ENCODE peak calls at places on chromosomes 7 and 10, in ten cellular contexts. P is stomach, T is H1, H is K562, S is tibial nerve, E is ovary, M is esophagus muscularis mucosa, J is HepG2, K is A549, O is SK-N-SH. L is an unnamed sample.
A peak's percentile ranks its signal among the peaks of the same experiment; 100 is the strongest.

GRCh38 chr10:124802313-124802675 is 675 bp downstream of the ABRAXAS2 start:
- DNase-seq in P (no peak), T (no peak), H (peak; percentile 8), S (no peak), E (no peak), M (no peak), J (no peak), K (no peak), O (no peak), L (no peak)

GRCh38 chr7:92835140-92835850 is 1.1 kb downstream of the CDK6 start:
- DNase-seq in P (peak; percentile 65), T (no peak), H (peak; percentile 72), S (peak; percentile 49), E (peak; percentile 40), M (no peak), J (peak; percentile 87), K (peak; percentile 48), O (peak; percentile 66), L (peak; percentile 88)

GRCh38 chr10:71888623-71889387 is 37.8 kb upstream of the PSAP start:
- DNase-seq in P (peak; percentile 65), T (peak; percentile 5), H (peak; percentile 76), S (peak; percentile 87), E (peak; percentile 88), M (peak; percentile 97), J (no peak), K (peak; percentile 72), O (peak; percentile 85), L (peak; percentile 80)

GRCh38 chr10:28077889-28078288 is 79.0 kb upstream of the ODAD2 start:
- DNase-seq in P (no peak), T (no peak), H (no peak), S (no peak), E (no peak), M (no peak), J (no peak), K (no peak), O (no peak), L (no peak)

GRCh38 chr10:42984761-42985325 is 92.0 kb upstream of the RET start:
- DNase-seq in P (peak; percentile 18), T (no peak), H (no peak), S (no peak), E (peak; percentile 3), M (peak; percentile 83), J (no peak), K (no peak), O (no peak), L (no peak)

GRCh38 chr10:79397575-79398303 is 47.7 kb downstream of the ZCCHC24 start:
- DNase-seq in P (no peak), T (no peak), H (no peak), S (no peak), E (no peak), M (no peak), J (no peak), K (no peak), O (peak; percentile 72), L (peak; percentile 76)

GRCh38 chr10:48655426-48656240 is 29.0 kb upstream of the WDFY4 start:
- DNase-seq in P (peak; percentile 77), T (no peak), H (no peak), S (peak; percentile 26), E (peak; percentile 75), M (peak; percentile 93), J (no peak), K (peak; percentile 33), O (peak; percentile 71), L (peak; percentile 92)

GRCh38 chr7:2037301-2037804 is 195.4 kb downstream of the MAD1L1 start:
- DNase-seq in P (no peak), T (no peak), H (no peak), S (no peak), E (no peak), M (no peak), J (no peak), K (no peak), O (peak; percentile 10), L (no peak)

GRCh38 chr7:66839814-66840213 is 81.2 kb upstream of the TMEM248 start:
- DNase-seq in P (no peak), T (no peak), H (no peak), S (no peak), E (no peak), M (no peak), J (no peak), K (no peak), O (no peak), L (peak; percentile 77)

GRCh38 chr7:66837661-66838060 is 83.4 kb upstream of the TMEM248 start:
- DNase-seq in P (no peak), T (no peak), H (no peak), S (no peak), E (no peak), M (no peak), J (no peak), K (no peak), O (no peak), L (no peak)

GRCh38 chr7:66840316-66840715 is 80.7 kb upstream of the TMEM248 start:
- DNase-seq in P (no peak), T (no peak), H (no peak), S (no peak), E (no peak), M (no peak), J (no peak), K (no peak), O (no peak), L (no peak)

GRCh38 chr7:66832531-66833351 is 88.3 kb upstream of the TMEM248 start:
- DNase-seq in P (no peak), T (no peak), H (no peak), S (no peak), E (no peak), M (no peak), J (no peak), K (no peak), O (no peak), L (no peak)

GRCh38 chr7:66837007-66837406 is 84.0 kb upstream of the TMEM248 start:
- DNase-seq in P (peak; percentile 46), T (peak; percentile 50), H (peak; percentile 38), S (no peak), E (no peak), M (no peak), J (peak; percentile 61), K (no peak), O (no peak), L (peak; percentile 28)
- TF ChIP-seq CTCF in P (no peak), T (peak; percentile 72), H (peak; percentile 78), S (no peak), E (no peak), M (no peak), J (peak; percentile 86), K (peak; percentile 41), O (peak; percentile 54), L (no peak)

DNA sequence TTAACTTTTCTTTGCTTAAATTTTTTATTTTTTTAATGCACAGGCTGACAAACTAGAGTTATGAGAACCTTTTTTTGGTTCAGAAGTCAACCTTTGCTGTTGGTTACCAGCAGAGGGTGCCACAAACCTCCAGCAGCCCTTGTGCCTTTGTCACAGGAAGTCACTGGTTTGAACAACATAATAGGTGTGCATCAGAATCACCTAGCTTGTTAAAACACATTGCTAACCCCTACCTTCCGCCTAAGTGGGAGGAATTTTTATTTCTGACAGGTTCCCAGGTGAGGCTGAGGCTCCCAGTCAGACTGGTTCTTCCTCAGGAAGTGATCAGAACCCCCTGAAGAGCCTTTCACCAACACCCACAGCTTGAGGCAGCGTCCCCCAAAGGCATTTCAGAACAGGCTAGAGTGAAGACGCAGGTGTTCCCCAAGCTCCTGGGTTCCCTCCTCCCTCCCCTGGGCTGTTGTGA is 22.6 kb upstream of the VDAC2 start:
- DNase-seq in P (peak; percentile 64), T (peak; percentile 56), H (peak; percentile 70), S (no peak), E (no peak), M (no peak), J (peak; percentile 69), K (peak; percentile 65), O (peak; percentile 63), L (no peak)
- TF ChIP-seq EP300 in P (no peak), T (peak; percentile 33), H (no peak), S (no peak), E (no peak), M (no peak), J (no peak), K (no peak), O (no peak), L (no peak)

GRCh38 chr10:95247200-95247880 is 43.5 kb downstream of the PDLIM1 start:
- DNase-seq in P (no peak), T (no peak), H (no peak), S (no peak), E (no peak), M (peak; percentile 4), J (peak; percentile 28), K (no peak), O (no peak), L (no peak)

GRCh38 chr10:95248989-95249388 is 41.8 kb downstream of the PDLIM1 start:
- DNase-seq in P (no peak), T (no peak), H (no peak), S (no peak), E (no peak), M (peak; percentile 47), J (no peak), K (no peak), O (no peak), L (no peak)

GRCh38 chr10:95245425-95246055 is 45.3 kb downstream of the PDLIM1 start:
- DNase-seq in P (no peak), T (no peak), H (no peak), S (no peak), E (no peak), M (peak; percentile 72), J (no peak), K (no peak), O (no peak), L (no peak)

GRCh38 chr10:95247881-95248583 is 42.8 kb downstream of the PDLIM1 start:
- DNase-seq in P (no peak), T (no peak), H (no peak), S (no peak), E (no peak), M (peak; percentile 72), J (no peak), K (no peak), O (no peak), L (no peak)

DNA sequence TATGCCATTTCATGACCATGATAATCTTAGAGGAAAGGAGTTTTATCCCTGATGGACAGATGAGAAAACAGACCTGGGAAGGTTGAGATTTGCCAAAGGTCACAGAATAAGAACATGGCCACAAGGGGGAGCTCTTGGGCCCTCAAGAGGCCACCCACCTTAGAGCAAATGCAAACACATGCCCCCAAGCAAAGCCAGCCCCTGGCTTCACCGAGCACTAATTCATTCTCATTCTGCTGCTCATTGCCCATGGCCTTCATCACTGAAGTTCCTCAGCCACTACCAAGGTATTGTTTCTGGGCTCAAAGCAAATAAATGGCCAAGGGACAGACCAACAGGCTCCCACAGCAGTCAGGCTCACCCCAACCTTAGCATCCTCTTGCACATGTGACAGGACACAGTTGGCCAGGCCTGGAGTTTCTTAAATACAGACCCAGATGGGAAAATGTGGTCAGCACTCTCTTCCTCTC is 44.2 kb downstream of the PDLIM1 start:
- DNase-seq in P (peak; percentile 79), T (no peak), H (peak; percentile 59), S (peak; percentile 90), E (peak; percentile 54), M (peak; percentile 94), J (peak; percentile 62), K (peak; percentile 48), O (peak; percentile 68), L (no peak)
- H3K27ac ChIP-seq in P (peak overlapping the region; percentile 64), T (no peak overlapping the region), H (no peak overlapping the region), S (no peak overlapping the region), E (no peak overlapping the region), M (peak overlapping the region; percentile 56), J (peak overlapping the region; percentile 21), K (peak overlapping the region; percentile 33), O (no peak overlapping the region), L (peak overlapping the region; percentile 8)

DNA sequence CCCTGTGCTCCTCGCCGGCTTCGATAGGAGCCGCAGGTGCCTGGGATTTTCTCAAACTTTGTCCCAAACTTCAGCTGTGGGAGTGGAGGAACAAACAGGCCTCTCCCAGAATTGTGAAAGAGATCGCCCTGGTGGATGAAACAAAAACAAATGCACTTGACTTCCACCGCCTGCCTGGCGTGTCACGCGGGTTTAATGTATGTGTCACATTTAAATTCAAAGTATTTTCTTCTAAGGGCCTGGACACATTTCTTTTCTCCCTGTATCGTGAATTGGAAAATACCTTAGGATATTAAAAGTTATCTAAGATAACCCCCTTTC is 694 bp upstream of the WASL start:
- DNase-seq in P (no peak), T (no peak), H (peak; percentile 72), S (peak; percentile 36), E (no peak), M (no peak), J (peak; percentile 68), K (peak; percentile 84), O (no peak), L (no peak)
- TF ChIP-seq CTCF in P (no peak), T (no peak), H (peak; percentile 49), S (no peak), E (no peak), M (no peak), J (no peak), K (no peak), O (peak; percentile 42), L (no peak)

L was measured in upper lobe of left lung.